ENCODE peak calls at places on chromosomes 5 and 9, in four cellular contexts. N, D, F and G are unnamed samples.

GRCh38 chr5:160293901-160294561 is 18.3 kb downstream of the CCNJL start:
- DNase-seq in F (no peak), N (no peak), D (no peak), G (no peak)

GRCh38 chr5:133457956-133458355 is 154.4 kb downstream of the FSTL4 start:
- DNase-seq in F (no peak), N (no peak), D (no peak), G (no peak)

GRCh38 chr9:99354104-99354503 is 132.0 kb downstream of the SEC61B start:
- DNase-seq in F (no peak), D (no peak), N (no peak), G (no peak)

GRCh38 chr9:93702261-93702660 is 125.9 kb downstream of the PHF2 start:
- DNase-seq in F (no peak), D (no peak), N (no peak), G (no peak)

GRCh38 chr5:93236807-93237421 is 344.1 kb downstream of the NR2F1-AS1 start:
- DNase-seq in N (no peak), D (no peak), F (peak), G (no peak)

GRCh38 chr9:124357591-124358361 is 57.5 kb downstream of the PSMB7 start:
- DNase-seq in N (no peak), F (peak), D (no peak), G (no peak)

GRCh38 chr5:135934939-135935338 is 19.8 kb downstream of the LECT2 start:
- DNase-seq in D (no peak), F (no peak), N (no peak), G (no peak)

GRCh38 chr9:34513567-34514214 is 9.1 kb downstream of the ENHO start:
- DNase-seq in F (peak), N (peak), D (peak), G (peak)

GRCh38 chr5:126274819-126275218 is 148.4 kb upstream of the GRAMD2B start:
- DNase-seq in F (no peak), N (peak), D (no peak), G (no peak)

GRCh38 chr9:82354260-82354659 is 365.7 kb downstream of the SPATA31D1 start:
- DNase-seq in D (no peak), N (no peak), F (peak), G (no peak)

GRCh38 chr5:66710557-66710956 is 114.4 kb downstream of the MAST4 start:
- DNase-seq in F (peak), D (no peak), N (no peak), G (no peak)

GRCh38 chr5:160230686-160231527 is 1.6 kb downstream of the FABP6 start:
- DNase-seq in N (no peak), F (peak), D (no peak), G (no peak)

GRCh38 chr5:59648949-59649921 is 244.3 kb downstream of the PDE4D start:
- DNase-seq in D (no peak), N (no peak), F (peak), G (no peak)

GRCh38 chr5:180703912-180704311 is 35.9 kb downstream of the OR2Y1 start:
- DNase-seq in D (no peak), N (no peak), F (no peak), G (no peak)

GRCh38 chr5:10354048-10354872 is 765 bp downstream of the MARCHF6 start:
- DNase-seq in F (peak), N (peak), D (no peak), G (no peak)

GRCh38 chr9:14749738-14750137 is 27.2 kb upstream of the CER1 start:
- DNase-seq in N (peak), D (no peak), F (no peak), G (no peak)

GRCh38 chr5:65625743-65626142 is 916 bp downstream of the SHLD3 start:
- DNase-seq in F (no peak), N (peak), D (no peak), G (no peak)

GRCh38 chr5:136053336-136054121 is 24.7 kb downstream of the TGFBI start:
- DNase-seq in F (peak), D (no peak), N (no peak), G (no peak)

GRCh38 chr9:35948451-35948850 is 9.5 kb downstream of the OR2S2 start:
- DNase-seq in N (no peak), D (no peak), F (no peak), G (no peak)

GRCh38 chr9:110399983-110400382 is 62.3 kb upstream of the TXNDC8 start:
- DNase-seq in F (peak), N (no peak), D (no peak), G (no peak)